ENCODE peak calls at places on chromosomes 13 and 19, in ten cellular contexts. E is mucosa of descending colon; P is left ventricle myocardium inferior; F is hippocampal formation; Y is foreskin fibroblast; K is fibroblast of pulmonary artery; O is MG63; L is stimulated activated CD8-positive, alpha-beta memory T cell treated with anti-CD3 and anti-CD28 coated beads, Interleukin-15, amount 100 ng/mL, for 1 hour; R is aorta; U is AML-193. V is an unnamed sample.

GRCh38 chr13:51829236-51829899 is 15.6 kb downstream of the TMEM272 start:
- DNase-seq in K (no peak), R (no peak), U (no peak), E (no peak), L (no peak), F (no peak), Y (no peak), O (no peak), P (no peak), V (no peak)

GRCh38 chr19:34094960-34095359 is 77.3 kb upstream of the LSM14A start:
- DNase-seq in F (no peak), U (no peak), Y (no peak), L (no peak), E (no peak), R (no peak), K (no peak), P (no peak), O (no peak), V (no peak)

GRCh38 chr19:44869728-44870470 is 21.2 kb upstream of the TOMM40 start:
- DNase-seq in L (no peak), O (peak; percentile 32), E (no peak), P (no peak), Y (peak; percentile 25), R (peak; percentile 87), K (peak; percentile 79), F (no peak), U (peak; percentile 78), V (no peak)

GRCh38 chr13:60260440-60260839 is 96.7 kb upstream of the DIAPH3 start:
- DNase-seq in O (no peak), K (no peak), P (no peak), R (no peak), L (no peak), E (no peak), U (no peak), F (no peak), Y (no peak), V (no peak)

GRCh38 chr19:3591876-3592613 is 6.8 kb downstream of the GIPC3 start:
- DNase-seq in Y (no peak), P (no peak), L (no peak), E (no peak), U (no peak), O (no peak), K (no peak), R (peak; percentile 59), F (no peak), V (no peak)

GRCh38 chr13:71316964-71317363 is 550.0 kb downstream of the DACH1 start:
- DNase-seq in F (no peak), Y (no peak), O (no peak), E (no peak), K (no peak), P (no peak), L (no peak), U (no peak), R (no peak), V (no peak)

GRCh38 chr13:42808572-42808971 is 27.2 kb downstream of the FAM216B start:
- DNase-seq in U (no peak), L (no peak), K (no peak), Y (no peak), R (no peak), F (no peak), P (no peak), O (no peak), E (no peak), V (no peak)

GRCh38 chr13:97386832-97387486 is 47.0 kb upstream of the RAP2A start:
- DNase-seq in E (no peak), Y (no peak), O (no peak), L (no peak), K (no peak), P (no peak), F (no peak), R (peak; percentile 66), U (no peak), V (no peak)

GRCh38 chr19:35903550-35904179 is 1.3 kb downstream of the HCST start:
- DNase-seq in E (peak; percentile 96), Y (peak; percentile 88), U (peak; percentile 94), F (peak; percentile 52), O (peak; percentile 58), R (peak; percentile 93), L (peak; percentile 78), K (peak; percentile 58), P (peak; percentile 72), V (peak; percentile 76)

GRCh38 chr13:49292742-49293498 is 45.2 kb downstream of the CDADC1 start:
- DNase-seq in L (no peak), K (peak; percentile 92), O (peak; percentile 67), E (no peak), P (no peak), U (no peak), F (peak; percentile 38), R (peak; percentile 81), Y (peak; percentile 74), V (no peak)

GRCh38 chr19:43534811-43535761 is 2.1 kb downstream of the ZNF575 start:
- DNase-seq in P (peak; percentile 70), L (no peak), O (peak; percentile 40), F (peak; percentile 40), E (peak; percentile 77), R (peak; percentile 80), Y (peak; percentile 84), U (no peak), K (peak; percentile 74), V (peak; percentile 59)

GRCh38 chr13:95050800-95051620 is 250.2 kb downstream of the ABCC4 start:
- DNase-seq in Y (no peak), P (no peak), O (no peak), R (no peak), F (no peak), K (no peak), E (no peak), U (no peak), L (no peak), V (no peak)

GRCh38 chr13:111937763-111938375 is 129.1 kb upstream of the SOX1 start:
- DNase-seq in E (no peak), P (no peak), O (no peak), K (no peak), L (no peak), R (no peak), F (no peak), U (no peak), Y (no peak), V (no peak)

GRCh38 chr19:9498183-9498902 is at the start of gene ZNF560:
- DNase-seq in U (no peak), P (no peak), O (peak; percentile 17), F (no peak), Y (peak; percentile 81), L (no peak), R (no peak), E (no peak), K (peak; percentile 27), V (no peak)

GRCh38 chr19:33290082-33290815 is 12.1 kb downstream of the CEBPA start:
- DNase-seq in F (no peak), K (no peak), R (peak; percentile 43), U (no peak), L (no peak), P (no peak), Y (no peak), O (no peak), E (peak; percentile 76), V (peak; percentile 61)

GRCh38 chr13:19927117-19927734 is 31.3 kb upstream of the ZMYM2 start:
- DNase-seq in K (peak; percentile 34), O (no peak), R (no peak), F (no peak), E (no peak), Y (peak; percentile 47), P (no peak), U (peak; percentile 70), L (no peak), V (no peak)

GRCh38 chr13:102028846-102029245 is 373.0 kb downstream of the FGF14 start:
- DNase-seq in F (no peak), R (no peak), P (no peak), Y (no peak), K (no peak), U (no peak), E (no peak), O (no peak), L (no peak), V (no peak)

GRCh38 chr13:110469597-110469996 is 91.9 kb downstream of the RAB20 start:
- DNase-seq in P (no peak), U (no peak), K (no peak), L (no peak), R (no peak), F (no peak), Y (no peak), O (no peak), E (no peak), V (no peak)

GRCh38 chr13:21012841-21013681 is 48.3 kb downstream of the LATS2 start:
- DNase-seq in P (no peak), Y (peak; percentile 51), L (no peak), R (no peak), K (peak; percentile 58), O (no peak), U (no peak), E (no peak), F (no peak), V (no peak)

GRCh38 chr19:1363599-1363998 is 20.1 kb upstream of the NDUFS7 start:
- DNase-seq in F (no peak), K (no peak), O (no peak), Y (no peak), L (no peak), U (peak; percentile 58), P (no peak), E (no peak), R (no peak), V (no peak)

GRCh38 chr13:39963612-39964011 is 308.1 kb downstream of the COG6 start:
- DNase-seq in F (no peak), O (no peak), K (no peak), E (no peak), U (no peak), L (no peak), Y (no peak), R (no peak), P (no peak), V (no peak)

GRCh38 chr13:49791214-49791752 is 1.2 kb downstream of the KPNA3 start:
- DNase-seq in O (no peak), F (no peak), U (peak; percentile 51), K (peak; percentile 39), E (no peak), P (no peak), R (no peak), Y (peak; percentile 54), L (no peak), V (peak; percentile 58)

GRCh38 chr19:55227241-55228014 is 1.1 kb downstream of the TMEM86B start:
- DNase-seq in K (no peak), F (no peak), U (no peak), O (no peak), R (peak; percentile 41), L (no peak), E (no peak), P (no peak), Y (no peak), V (no peak)

GRCh38 chr19:51317381-51317780 is 5.9 kb downstream of the IGLON5 start:
- DNase-seq in U (no peak), F (no peak), L (no peak), O (peak; percentile 38), R (no peak), Y (no peak), P (no peak), K (no peak), E (no peak), V (no peak)

GRCh38 chr13:114222461-114222968 is 12.2 kb upstream of the CDC16 start:
- DNase-seq in L (no peak), U (peak; percentile 72), E (no peak), F (no peak), K (peak; percentile 80), Y (no peak), P (no peak), O (no peak), R (peak; percentile 63), V (no peak)

GRCh38 chr13:54433511-54434206 is 1405.0 kb downstream of the OLFM4 start:
- DNase-seq in E (no peak), Y (no peak), F (no peak), R (no peak), L (no peak), K (no peak), U (no peak), P (no peak), O (no peak), V (no peak)

GRCh38 chr13:109273326-109273751 is 513.0 kb downstream of the IRS2 start:
- DNase-seq in P (no peak), L (no peak), E (no peak), Y (peak; percentile 56), K (peak; percentile 59), F (no peak), R (no peak), O (no peak), U (no peak), V (no peak)

GRCh38 chr13:110116072-110116487 is 190.9 kb downstream of the COL4A1 start:
- DNase-seq in F (no peak), R (peak; percentile 69), E (no peak), O (peak; percentile 78), L (no peak), Y (peak; percentile 90), U (no peak), K (peak; percentile 91), P (peak; percentile 47), V (peak; percentile 60)

V was measured in colonic mucosa.